ENCODE peak calls at places on chromosomes 4 and X, in nine cellular contexts. D is RKO; Z is stimulated activated CD4-positive, alpha-beta T cell treated with anti-CD3 and anti-CD28 coated beads, Interleukin-1b, Interleukin-23, amount 100 ng/mL, for 1 hour; C is EH; T is iPS-NIHi11; N is activated gamma-delta T cell treated with Interleukin-2 at 50 U/mL for 16 hours; V is GM12865; G is ureter; A is Daoy. J is an unnamed sample.

GRCh38 chr4:56255820-56256219 is 131.5 kb downstream of the AASDH start:
- DNase-seq in D (no peak), N (no peak), V (no peak), G (no peak), Z (no peak), A (no peak), C (no peak), T (no peak), J (no peak)

GRCh38 chr4:11805837-11806236 is 377.1 kb upstream of the HS3ST1 start:
- DNase-seq in V (peak), Z (no peak), D (peak), T (peak), A (no peak), G (no peak), N (no peak), C (no peak), J (no peak)

GRCh38 chr4:13783800-13784411 is 156.4 kb upstream of the BOD1L1 start:
- DNase-seq in C (no peak), G (no peak), Z (no peak), V (peak), D (no peak), N (no peak), T (no peak), A (peak), J (no peak)

GRCh38 chrX:99301990-99302389 is 1108.1 kb downstream of the PCDH19 start:
- DNase-seq in N (no peak), D (peak), G (no peak), Z (no peak), C (no peak), V (peak), A (no peak), T (peak), J (no peak)

GRCh38 chrX:48498374-48498809 is 10.4 kb upstream of the PORCN start:
- DNase-seq in A (peak), T (no peak), Z (no peak), D (peak), C (peak), N (no peak), V (no peak), G (no peak), J (no peak)

GRCh38 chrX:105191878-105192277 is 28.6 kb downstream of the TEX13A start:
- DNase-seq in G (no peak), V (peak), T (peak), Z (no peak), A (peak), C (no peak), N (no peak), D (peak), J (no peak)

GRCh38 chrX:124736553-124737240 is 390.3 kb downstream of the SH2D1A start:
- DNase-seq in C (no peak), N (peak), Z (peak), T (peak), G (no peak), V (no peak), D (no peak), A (no peak), J (peak)

GRCh38 chr4:81142744-81143143 is 72.3 kb downstream of the PRKG2 start:
- DNase-seq in N (no peak), D (no peak), G (no peak), A (peak), Z (no peak), V (no peak), C (no peak), T (no peak), J (no peak)

GRCh38 chr4:8061145-8061544 is 97.5 kb downstream of the ABLIM2 start:
- DNase-seq in D (no peak), Z (no peak), C (no peak), G (no peak), T (no peak), N (no peak), A (no peak), V (no peak), J (no peak)